ENCODE peak calls at places on chromosomes 3 and 15, in five cellular contexts. P, T, Y, C and K are unnamed samples.

GRCh38 chr3:2792432-2792831 is 317.7 kb downstream of the IL5RA start:
- DNase-seq in T (no peak), Y (no peak), P (no peak), C (no peak), K (no peak)

GRCh38 chr3:137525471-137525870 is 238.6 kb upstream of the SOX14 start:
- DNase-seq in Y (no peak), P (no peak), C (no peak), T (no peak), K (no peak)

GRCh38 chr15:25762015-25762662 is 101.0 kb downstream of the ATP10A start:
- DNase-seq in Y (no peak), C (no peak), T (no peak), P (peak; percentile 90), K (no peak)

GRCh38 chr3:7190094-7190493 is 329.2 kb downstream of the GRM7 start:
- DNase-seq in Y (no peak), C (no peak), P (no peak), T (no peak), K (no peak)

GRCh38 chr3:197023998-197024651 is 5.5 kb downstream of the MELTF start:
- DNase-seq in P (no peak), C (no peak), T (no peak), Y (peak; percentile 7), K (no peak)

GRCh38 chr3:89180334-89180733 is 72.9 kb downstream of the EPHA3 start:
- DNase-seq in C (peak; percentile 8), P (no peak), T (no peak), Y (no peak), K (no peak)

GRCh38 chr3:99747915-99748314 is 69.7 kb upstream of the CMSS1 start:
- DNase-seq in Y (peak; percentile 28), P (no peak), C (peak; percentile 81), T (no peak), K (peak; percentile 24)

GRCh38 chr15:101773496-101774100 is 29.7 kb upstream of the OR4F6 start:
- DNase-seq in P (no peak), Y (peak; percentile 32), T (no peak), C (peak; percentile 19), K (peak; percentile 56)

GRCh38 chr15:55683366-55683765 is 59.6 kb downstream of the PRTG start:
- DNase-seq in T (no peak), C (no peak), P (no peak), Y (no peak), K (no peak)

GRCh38 chr3:188323067-188323842 is 169.3 kb downstream of the LPP start:
- DNase-seq in C (no peak), Y (no peak), T (peak; percentile 54), P (no peak), K (no peak)

GRCh38 chr15:93703092-93703785 is 528.1 kb upstream of the MCTP2 start:
- DNase-seq in T (no peak), P (no peak), C (no peak), Y (no peak), K (no peak)

GRCh38 chr15:62141200-62141599 is 23.9 kb downstream of the C2CD4B start:
- DNase-seq in Y (no peak), C (no peak), T (no peak), P (no peak), K (no peak)

GRCh38 chr3:54065140-54065539 is 57.2 kb upstream of the CACNA2D3 start:
- DNase-seq in C (no peak), T (no peak), P (no peak), Y (no peak), K (no peak)

GRCh38 chr3:43497405-43497804 is 124.4 kb downstream of the ANO10 start:
- DNase-seq in P (no peak), T (no peak), C (no peak), Y (no peak), K (no peak)

GRCh38 chr15:62985768-62986167 is 56.8 kb upstream of the TPM1 start:
- DNase-seq in T (no peak), Y (peak; percentile 26), C (no peak), P (no peak), K (no peak)

GRCh38 chr15:51183076-51183475 is 88.4 kb upstream of the TNFAIP8L3 start:
- DNase-seq in Y (peak; percentile 34), P (no peak), T (no peak), C (no peak), K (no peak)

GRCh38 chr3:192372627-192373026 is 354.7 kb downstream of the FGF12 start:
- DNase-seq in T (no peak), Y (no peak), C (no peak), P (no peak), K (no peak)

GRCh38 chr3:105398407-105398806 is 31.7 kb downstream of the ALCAM start:
- DNase-seq in P (no peak), T (no peak), C (peak; percentile 26), Y (no peak), K (no peak)

GRCh38 chr3:37811625-37812356 is 49.9 kb upstream of the CTDSPL start:
- DNase-seq in P (no peak), T (no peak), C (no peak), Y (no peak), K (no peak)

GRCh38 chr3:141795719-141796435 is 32.7 kb downstream of the GRK7 start:
- DNase-seq in P (no peak), T (peak; percentile 55), Y (no peak), C (no peak), K (peak; percentile 72)

GRCh38 chr3:172557515-172558220 is 34.4 kb upstream of the TNFSF10 start:
- DNase-seq in T (no peak), C (no peak), Y (no peak), P (no peak), K (no peak)

GRCh38 chr3:108100906-108101305 is 10.1 kb upstream of the CD47 start:
- DNase-seq in Y (no peak), P (no peak), C (no peak), T (no peak), K (no peak)

GRCh38 chr3:108096506-108097325 is 5.9 kb upstream of the CD47 start:
- DNase-seq in Y (no peak), P (no peak), T (no peak), C (peak; percentile 69), K (no peak)

GRCh38 chr3:108097326-108098035 is 6.7 kb upstream of the CD47 start:
- DNase-seq in T (no peak), P (no peak), Y (no peak), C (no peak), K (no peak)

GRCh38 chr3:108099679-108100428 is 9.0 kb upstream of the CD47 start:
- DNase-seq in C (no peak), Y (no peak), T (no peak), P (no peak), K (no peak)

DNA sequence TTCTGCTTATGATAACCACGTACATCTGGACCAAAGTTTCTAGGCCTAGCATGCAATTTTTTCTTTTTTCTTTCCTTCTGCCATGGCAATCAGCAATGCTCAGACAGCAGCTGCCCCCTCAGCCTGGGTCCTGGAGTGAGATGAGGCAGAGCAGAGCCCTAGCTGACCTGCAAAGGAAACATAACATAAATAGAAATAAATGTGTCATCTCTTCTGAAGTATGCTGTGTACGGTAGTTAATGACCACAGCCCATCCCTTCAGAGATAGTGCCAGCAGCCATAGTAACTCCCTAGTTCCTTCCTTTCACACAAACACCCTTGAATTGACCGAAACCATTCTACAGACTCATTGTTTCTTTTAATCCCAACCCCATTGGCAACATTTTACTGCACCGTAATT is 8.4 kb upstream of the CD47 start:
- DNase-seq in T (no peak), C (peak; percentile 20), Y (no peak), P (no peak), K (no peak)
- H3K4me3 ChIP-seq in T (no peak overlapping the region), C (no peak overlapping the region), Y (no peak overlapping the region), P (no peak overlapping the region), K (no peak overlapping the region)

GRCh38 chr15:40310001-40310959 is 2.5 kb upstream of the PLCB2 start:
- DNase-seq in C (peak; percentile 68), P (no peak), Y (peak; percentile 63), T (peak; percentile 80), K (peak; percentile 79)
- TF ChIP-seq CTCF in C (peak; percentile 83), P (peak; percentile 59), Y (peak; percentile 72), T (peak; percentile 55), K (peak; percentile 56)

DNA sequence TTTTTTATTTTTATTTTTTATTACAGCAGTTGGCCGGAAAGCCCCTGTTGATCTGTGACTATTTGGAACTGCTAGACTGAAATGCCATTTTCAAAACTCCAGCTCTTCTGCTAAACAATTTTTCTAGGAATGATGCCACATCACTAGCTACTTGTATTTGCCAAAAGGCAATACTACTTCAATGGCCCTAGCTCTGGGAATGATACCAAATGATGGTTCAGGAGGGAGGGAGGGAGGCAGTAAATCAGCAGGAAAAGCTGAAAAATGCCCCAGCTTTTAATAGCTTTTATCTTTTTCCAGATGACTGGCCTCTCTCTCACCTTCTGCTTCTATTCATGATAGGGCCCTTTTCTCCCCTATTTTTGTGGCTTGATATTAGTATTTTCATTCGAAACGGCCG is 2.6 kb upstream of the CHL1 start:
- DNase-seq in T (no peak), P (no peak), Y (no peak), C (no peak), K (no peak)
- H3K4me1 ChIP-seq in T (no peaks in the 10 kb centered on the region), P (peaks cover 13% of the 10 kb centered on the region), Y (peaks cover 10% of the 10 kb centered on the region), C (no peaks in the 10 kb centered on the region), K (peaks cover 2% of the 10 kb centered on the region)

DNA sequence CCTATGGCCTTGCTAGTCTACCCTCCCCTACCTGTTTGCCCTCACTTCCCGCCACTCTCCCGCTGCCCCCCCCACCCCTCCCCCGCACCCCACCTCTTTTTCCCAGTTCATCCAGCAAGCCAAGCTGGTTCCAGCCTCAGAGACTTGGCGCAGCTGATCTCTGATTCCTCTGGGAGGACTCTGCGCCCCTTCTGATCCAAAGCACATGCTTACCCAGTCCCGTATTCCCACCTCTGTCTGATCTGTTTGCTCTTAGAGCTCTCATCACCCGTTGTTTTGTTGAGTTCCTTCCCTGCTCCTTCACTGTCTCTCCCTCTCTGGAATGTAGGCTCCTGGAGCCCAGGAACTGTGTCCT is 1.3 kb upstream of the ZXDC start:
- DNase-seq in Y (no peak), P (no peak), C (no peak), T (no peak), K (no peak)
- H3K4me3 ChIP-seq in Y (no peak overlapping the region), P (no peak overlapping the region), C (no peak overlapping the region), T (no peak overlapping the region), K (no peak overlapping the region)

DNA sequence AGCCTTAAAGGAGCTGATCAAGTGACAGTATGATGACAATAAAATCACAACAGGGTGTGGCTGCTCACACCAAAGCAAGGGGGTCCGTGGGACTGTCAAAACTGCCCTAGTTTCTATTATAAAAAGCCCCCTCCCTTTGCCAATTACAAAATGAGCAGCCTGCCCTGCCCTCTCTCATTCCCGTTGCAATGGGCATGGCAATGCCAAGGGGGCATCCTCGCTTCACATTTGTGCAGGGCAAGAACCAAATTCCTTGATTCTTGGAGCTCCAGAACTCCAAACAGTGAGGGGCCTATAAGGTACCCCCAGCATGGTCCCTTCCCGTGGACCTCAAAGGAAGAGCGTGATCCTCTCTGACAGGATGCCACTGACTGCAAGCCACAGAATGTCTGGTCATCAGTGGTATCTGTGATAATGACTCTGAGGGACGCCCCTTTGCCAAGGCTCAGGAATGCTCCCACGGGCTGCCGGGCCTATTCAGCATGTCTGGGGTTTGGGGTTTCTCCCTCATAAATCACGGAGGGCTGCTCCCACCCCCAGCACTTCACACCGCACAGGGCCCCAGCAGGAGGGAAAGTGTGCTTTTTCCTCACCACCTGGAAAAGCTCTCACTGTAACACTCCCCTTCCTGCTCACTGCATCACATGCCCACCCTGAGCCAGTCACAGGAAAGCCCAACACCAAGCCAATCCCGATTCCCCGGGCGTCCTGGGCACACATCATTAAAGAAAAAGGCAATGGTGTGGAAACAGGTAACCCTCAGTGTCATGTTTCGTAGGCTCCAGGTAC is 105.1 kb upstream of the TRPM1 start:
- DNase-seq in Y (no peak), C (no peak), T (peak; percentile 47), P (peak; percentile 83), K (no peak)
- TF ChIP-seq CTCF in Y (no peak), C (no peak), T (no peak), P (no peak), K (no peak)